ENCODE peak calls at places on chromosomes 12 and 14, in four cellular contexts. Y, Q, R and V are unnamed samples.

GRCh38 chr12:74980510-74980909 is 229.1 kb downstream of the KCNC2 start:
- DNase-seq in R (no peak), Q (no peak), Y (no peak), V (no peak)

GRCh38 chr12:65536876-65537661 is 258.6 kb downstream of the MSRB3 start:
- DNase-seq in Q (no peak), R (no peak), Y (no peak), V (no peak)

GRCh38 chr14:36520601-36521525 is 831 bp upstream of the NKX2-1 start:
- DNase-seq in R (no peak), Y (no peak), Q (no peak), V (peak)

GRCh38 chr14:57748279-57748678 is 117.6 kb downstream of the SLC35F4 start:
- DNase-seq in Q (no peak), R (no peak), Y (no peak), V (no peak)

GRCh38 chr14:104223101-104223809 is 84.9 kb downstream of the KIF26A start:
- DNase-seq in Y (no peak), Q (no peak), R (no peak), V (no peak)

GRCh38 chr12:114683709-114684097 is 272 bp downstream of the TBX3 start:
- DNase-seq in Q (no peak), Y (no peak), R (no peak), V (no peak)

GRCh38 chr12:53722450-53723041 is 4.7 kb downstream of the CALCOCO1 start:
- DNase-seq in R (no peak), Q (no peak), Y (no peak), V (no peak)

GRCh38 chr12:75481774-75482173 is 1.2 kb downstream of the GLIPR1 start:
- DNase-seq in Q (no peak), R (no peak), Y (no peak), V (no peak)

GRCh38 chr12:12159988-12160387 is 89.2 kb downstream of the BCL2L14 start:
- DNase-seq in R (no peak), Y (no peak), Q (no peak), V (no peak)

GRCh38 chr12:5022465-5023061 is 21.1 kb upstream of the KCNA5 start:
- DNase-seq in R (peak), Q (peak), Y (peak), V (peak)

GRCh38 chr14:103817595-103817994 is 29.8 kb downstream of the PPP1R13B start:
- DNase-seq in R (no peak), Q (no peak), Y (no peak), V (no peak)

GRCh38 chr12:105820407-105821140 is 318.2 kb downstream of the NUAK1 start:
- DNase-seq in Y (no peak), Q (peak), R (no peak), V (no peak)

GRCh38 chr12:131775124-131775903 is 52.9 kb upstream of the MMP17 start:
- DNase-seq in Q (no peak), R (no peak), Y (no peak), V (no peak)

GRCh38 chr12:121767525-121768016 is 25.9 kb downstream of the RHOF start:
- DNase-seq in Y (no peak), R (no peak), Q (no peak), V (no peak)

GRCh38 chr14:24259282-24260025 is 3.5 kb downstream of the TGM1 start:
- DNase-seq in Y (no peak), R (no peak), Q (no peak), V (no peak)

GRCh38 chr12:31325524-31325875 is 450 bp downstream of the SINHCAF start:
- DNase-seq in Q (peak), Y (peak), R (peak), V (no peak)

GRCh38 chr14:31921741-31922140 is 155.4 kb upstream of the ARHGAP5 start:
- DNase-seq in R (no peak), Q (no peak), Y (no peak), V (no peak)

GRCh38 chr12:84911331-84912190 is 1.0 kb downstream of the SLC6A15 start:
- DNase-seq in Y (no peak), Q (peak), R (no peak), V (no peak)

GRCh38 chr12:131221061-131221945 is 267.6 kb downstream of the ADGRD1 start:
- DNase-seq in R (no peak), Q (no peak), Y (no peak), V (no peak)

GRCh38 chr12:21642707-21643389 is 14.8 kb downstream of the LDHB start:
- DNase-seq in Y (no peak), R (no peak), Q (no peak), V (no peak)

GRCh38 chr12:29695026-29695425 is 88.7 kb downstream of the TMTC1 start:
- DNase-seq in Y (no peak), Q (no peak), R (no peak), V (no peak)

GRCh38 chr14:103530390-103530789 is 1.4 kb downstream of the TRMT61A start:
- DNase-seq in Y (no peak), R (no peak), Q (no peak), V (no peak)

GRCh38 chr14:81231540-81231939 is 10.8 kb upstream of the GTF2A1 start:
- DNase-seq in Q (peak), Y (no peak), R (no peak), V (no peak)

GRCh38 chr12:93868771-93869170 is 191.6 kb downstream of the CRADD start:
- DNase-seq in Q (no peak), R (no peak), Y (no peak), V (no peak)

GRCh38 chr14:105313381-105314286 is 914 bp upstream of the PACS2 start:
- DNase-seq in Y (no peak), Q (peak), R (peak), V (no peak)

GRCh38 chr12:68587448-68587873 is 23.2 kb upstream of the RAP1B start:
- DNase-seq in R (peak), Y (no peak), Q (no peak), V (peak)

GRCh38 chr12:131615316-131616053 is 95.4 kb upstream of the SFSWAP start:
- DNase-seq in Y (no peak), R (no peak), Q (no peak), V (no peak)

GRCh38 chr12:49542592-49543160 is 3.8 kb downstream of the KCNH3 start:
- DNase-seq in Y (no peak), R (no peak), Q (no peak), V (no peak)

GRCh38 chr12:118292836-118293235 is 79.9 kb downstream of the TAOK3 start:
- DNase-seq in R (no peak), Q (no peak), Y (no peak), V (no peak)

GRCh38 chr14:93719234-93719633 is 69.1 kb downstream of the PRIMA1 start:
- DNase-seq in R (no peak), Q (no peak), Y (no peak), V (no peak)

GRCh38 chr14:81169711-81170103 is 51.1 kb downstream of the GTF2A1 start:
- DNase-seq in Q (peak), R (peak), Y (no peak), V (no peak)